ENCODE peak calls at places on chromosomes 16 and 17, in nine cellular contexts. P is fibroblast of lung, R is breast epithelium, O is GM23338, D is colonic mucosa, Y is tibial artery, C is psoas muscle, Q is uterus, L is HL-60. X is an unnamed sample.

GRCh38 chr16:16019488-16019887 is 70.1 kb downstream of the ABCC1 start:
- DNase-seq in Y (no peak), C (no peak), O (no peak), Q (no peak), D (no peak), P (peak; percentile 66), L (no peak), R (no peak), X (no peak)

GRCh38 chr16:58022601-58023371 is 2.8 kb upstream of the MMP15 start:
- DNase-seq in Q (peak; percentile 82), R (no peak), D (peak; percentile 77), P (peak; percentile 77), C (peak; percentile 60), Y (peak; percentile 45), L (no peak), O (peak; percentile 29), X (peak; percentile 81)

GRCh38 chr17:8867361-8867981 is at the start of gene PIK3R6:
- DNase-seq in L (no peak), D (no peak), P (no peak), O (no peak), Q (no peak), Y (no peak), C (no peak), R (no peak), X (no peak)

GRCh38 chr17:36864827-36865320 is 72.4 kb upstream of the LHX1 start:
- DNase-seq in R (no peak), Q (no peak), D (no peak), P (no peak), L (no peak), Y (no peak), O (no peak), C (no peak), X (no peak)

GRCh38 chr17:30336369-30337171 is 2.7 kb upstream of the TMIGD1 start:
- DNase-seq in D (peak; percentile 79), L (peak; percentile 74), O (peak; percentile 88), C (no peak), Q (no peak), R (no peak), P (peak; percentile 60), Y (no peak), X (no peak)

GRCh38 chr16:23129686-23130085 is 19.6 kb downstream of the USP31 start:
- DNase-seq in Q (no peak), L (no peak), P (no peak), R (no peak), D (no peak), C (no peak), O (no peak), Y (no peak), X (no peak)

GRCh38 chr17:58840820-58841612 is 85.4 kb downstream of the PPM1E start:
- DNase-seq in P (no peak), O (no peak), R (no peak), Y (no peak), Q (no peak), D (no peak), L (no peak), C (no peak), X (no peak)

GRCh38 chr17:60390881-60391418 is 983 bp downstream of the USP32 start:
- DNase-seq in Y (peak; percentile 28), C (peak; percentile 33), Q (peak; percentile 14), L (peak; percentile 32), P (peak; percentile 39), D (peak; percentile 39), O (no peak), R (no peak), X (peak; percentile 13)

GRCh38 chr16:76265434-76266045 is 11.7 kb upstream of the CNTNAP4 start:
- DNase-seq in D (peak; percentile 47), Q (no peak), Y (no peak), O (peak; percentile 87), R (no peak), C (no peak), L (peak; percentile 39), P (peak; percentile 30), X (no peak)

GRCh38 chr17:2406903-2407790 is 6.3 kb upstream of the MNT start:
- DNase-seq in P (peak; percentile 93), O (no peak), D (peak; percentile 93), L (no peak), Q (peak; percentile 78), C (peak; percentile 71), Y (peak; percentile 84), R (no peak), X (no peak)

GRCh38 chr16:2298621-2299020 is 30.7 kb upstream of the RNPS1 start:
- DNase-seq in C (no peak), L (no peak), Y (no peak), D (no peak), O (no peak), Q (no peak), P (no peak), R (no peak), X (no peak)

GRCh38 chr16:2299121-2299914 is 31.4 kb upstream of the RNPS1 start:
- DNase-seq in R (no peak), P (no peak), Q (no peak), L (no peak), D (no peak), O (no peak), C (no peak), Y (no peak), X (no peak)

GRCh38 chr16:2297506-2297860 is 29.6 kb upstream of the RNPS1 start:
- DNase-seq in L (no peak), C (no peak), P (no peak), R (no peak), D (no peak), O (no peak), Q (no peak), Y (no peak), X (no peak)

GRCh38 chr16:2295056-2295798 is 27.3 kb upstream of the RNPS1 start:
- DNase-seq in L (peak; percentile 66), C (no peak), R (no peak), D (no peak), Q (no peak), Y (no peak), P (no peak), O (no peak), X (no peak)

DNA sequence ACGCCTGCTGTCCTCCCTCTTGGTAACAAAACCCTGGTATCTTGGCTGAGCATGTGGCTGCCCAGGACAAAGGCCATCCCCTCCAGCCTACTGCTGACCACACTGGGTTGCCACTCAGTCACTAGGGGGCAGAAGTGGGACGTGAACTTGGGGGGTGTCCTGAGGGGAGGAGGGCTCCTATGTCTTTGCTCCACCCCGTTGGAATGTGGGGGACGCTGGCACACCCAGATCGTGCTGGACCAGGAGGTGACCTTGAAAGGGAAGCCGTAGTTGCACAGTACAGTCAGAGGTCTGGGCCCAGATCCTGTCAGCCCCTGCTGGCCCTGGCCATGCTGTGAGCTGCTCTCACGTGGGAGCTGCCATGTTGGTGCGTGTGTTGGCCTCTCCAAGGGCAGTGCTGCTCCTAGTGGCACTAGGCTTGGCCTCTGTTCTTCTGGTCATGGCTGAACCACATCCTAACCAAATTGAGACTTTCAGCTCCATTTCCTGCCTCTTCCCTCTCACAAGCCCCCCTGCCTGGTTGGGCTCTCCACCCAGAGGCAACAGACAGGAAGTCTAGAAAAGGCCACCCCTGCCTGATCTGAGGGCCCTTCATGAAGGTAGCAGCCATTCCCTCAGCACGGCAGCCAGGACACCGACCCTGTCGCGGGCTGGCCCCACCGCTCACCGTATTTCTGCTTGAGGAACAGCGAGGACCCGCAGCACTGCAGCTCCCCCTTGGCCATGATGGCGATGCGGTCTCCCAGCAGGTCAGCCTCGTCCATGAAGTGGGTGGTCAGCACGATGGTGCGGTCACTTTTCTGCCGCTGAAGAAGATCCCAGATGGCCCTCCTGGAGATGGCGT is 29.0 kb upstream of the RNPS1 start:
- DNase-seq in D (peak; percentile 38), O (peak; percentile 74), Y (no peak), C (peak; percentile 40), P (peak; percentile 14), L (peak; percentile 15), Q (no peak), R (no peak), X (peak; percentile 49)
- TF ChIP-seq CTCF in D (no peak), O (peak; percentile 77), Y (peak; percentile 13), C (peak; percentile 26), P (peak; percentile 43), L (peak; percentile 9), Q (no peak), R (peak; percentile 48), X (no peak)

GRCh38 chr17:79189264-79189663 is 114.6 kb downstream of the ENGASE start:
- DNase-seq in Q (no peak), L (no peak), P (no peak), C (no peak), O (no peak), R (no peak), Y (no peak), D (no peak), X (no peak)

GRCh38 chr17:79188679-79189078 is 114.1 kb downstream of the ENGASE start:
- DNase-seq in R (no peak), D (no peak), P (no peak), O (no peak), Y (no peak), C (no peak), Q (no peak), L (no peak), X (no peak)

GRCh38 chr17:79188048-79188447 is 113.4 kb downstream of the ENGASE start:
- DNase-seq in P (no peak), R (no peak), O (peak; percentile 85), C (no peak), L (no peak), Y (no peak), D (no peak), Q (no peak), X (no peak)

GRCh38 chr17:79192503-79193500 is 118.2 kb downstream of the ENGASE start:
- DNase-seq in Y (no peak), C (peak; percentile 27), D (no peak), O (peak; percentile 90), Q (no peak), L (peak; percentile 3), P (peak; percentile 12), R (no peak), X (no peak)

GRCh38 chr17:79191270-79191934 is 116.8 kb downstream of the ENGASE start:
- DNase-seq in D (no peak), L (no peak), Q (no peak), Y (no peak), R (no peak), O (no peak), C (no peak), P (no peak), X (no peak)
- H3K27me3 ChIP-seq in D (no peaks in the 10 kb centered on the region), L (peaks cover 20% of the 10 kb centered on the region), Q (no peaks in the 10 kb centered on the region), Y (no peaks in the 10 kb centered on the region), R (no peaks in the 10 kb centered on the region), O (no peaks in the 10 kb centered on the region), C (no peaks in the 10 kb centered on the region), P (no peaks in the 10 kb centered on the region), X (no peaks in the 10 kb centered on the region)

DNA sequence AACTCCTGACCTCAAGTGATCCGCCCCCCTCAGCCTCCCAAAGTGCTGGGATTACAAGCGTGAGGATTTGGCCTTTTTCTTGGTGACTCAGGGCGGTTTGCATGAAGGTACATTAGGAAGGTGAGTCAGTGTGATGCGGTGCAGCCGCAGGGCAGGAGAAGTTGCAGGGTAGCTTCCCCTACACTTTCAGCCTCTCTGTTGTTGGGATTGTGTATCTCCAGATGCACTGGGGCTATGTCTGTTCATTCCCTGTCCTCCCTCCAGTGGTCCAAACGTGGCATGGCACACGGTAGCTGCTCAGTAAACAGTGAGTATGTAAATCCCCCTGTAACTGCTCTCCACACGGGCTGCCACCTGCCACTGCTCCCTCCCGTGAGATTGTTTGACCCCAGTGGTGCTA is 109.1 kb upstream of the CDC42EP4 start:
- DNase-seq in L (peak; percentile 21), D (no peak), Y (no peak), Q (no peak), R (no peak), P (no peak), O (peak; percentile 62), C (no peak), X (no peak)
- TF ChIP-seq CTCF in L (no peak), D (no peak), Y (no peak), Q (no peak), R (no peak), P (peak; percentile 28), O (peak; percentile 28), C (no peak), X (no peak)

GRCh38 chr16:86186361-86186760 is 287.4 kb downstream of the IRF8 start:
- DNase-seq in R (no peak), Y (no peak), Q (no peak), L (no peak), O (no peak), C (no peak), D (no peak), P (no peak), X (no peak)
- H3K27me3 ChIP-seq in R (no peaks in the 10 kb centered on the region), Y (no peaks in the 10 kb centered on the region), Q (no peaks in the 10 kb centered on the region), L (no peaks in the 10 kb centered on the region), O (no peaks in the 10 kb centered on the region), C (no peaks in the 10 kb centered on the region), D (no peaks in the 10 kb centered on the region), P (peaks cover 4% of the 10 kb centered on the region), X (no peaks in the 10 kb centered on the region)

X was measured in ovary.